ENCODE peak calls at places on chromosomes 12 and 14, in four cellular contexts. One of them, this sample, is unnamed.

GRCh38 chr14:32077081-32078029 is at the start of gene ARHGAP5:
- DNase-seq in cardiac muscle cell: peak; percentile 77
- DNase-seq in tibial artery: peak; percentile 43
- DNase-seq in breast epithelium: no peak
- DNase-seq in this sample: no peak

GRCh38 chr12:124508323-124509096 is 58.9 kb downstream of the NCOR2 start:
- DNase-seq in cardiac muscle cell: no peak
- DNase-seq in tibial artery: no peak
- DNase-seq in breast epithelium: no peak
- DNase-seq in this sample: no peak

GRCh38 chr12:4648099-4648498 is 752 bp downstream of the AKAP3 start:
- DNase-seq in cardiac muscle cell: no peak
- DNase-seq in tibial artery: no peak
- DNase-seq in breast epithelium: no peak
- DNase-seq in this sample: no peak

GRCh38 chr12:15918066-15918465 is 6.9 kb downstream of the DERA start:
- DNase-seq in cardiac muscle cell: no peak
- DNase-seq in tibial artery: no peak
- DNase-seq in breast epithelium: no peak
- DNase-seq in this sample: no peak

GRCh38 chr12:42364692-42365091 is 38.7 kb downstream of the PPHLN1 start:
- DNase-seq in cardiac muscle cell: no peak
- DNase-seq in tibial artery: no peak
- DNase-seq in breast epithelium: no peak
- DNase-seq in this sample: no peak

GRCh38 chr12:72271401-72271740 is 799 bp upstream of the TRHDE start:
- DNase-seq in cardiac muscle cell: peak; percentile 66
- DNase-seq in tibial artery: no peak
- DNase-seq in breast epithelium: no peak
- DNase-seq in this sample: no peak

GRCh38 chr14:90483551-90483950 is 86.7 kb downstream of the CALM1 start:
- DNase-seq in cardiac muscle cell: no peak
- DNase-seq in tibial artery: no peak
- DNase-seq in breast epithelium: no peak
- DNase-seq in this sample: no peak

GRCh38 chr14:89129570-89129969 is 287.5 kb downstream of the FOXN3 start:
- DNase-seq in cardiac muscle cell: no peak
- DNase-seq in tibial artery: no peak
- DNase-seq in breast epithelium: no peak
- DNase-seq in this sample: no peak

GRCh38 chr12:51056242-51056641 is 8.1 kb downstream of the LETMD1 start:
- DNase-seq in cardiac muscle cell: no peak
- DNase-seq in tibial artery: peak; percentile 36
- DNase-seq in breast epithelium: no peak
- DNase-seq in this sample: no peak

GRCh38 chr12:79508622-79509021 is 182.1 kb downstream of the PAWR start:
- DNase-seq in cardiac muscle cell: no peak
- DNase-seq in tibial artery: no peak
- DNase-seq in breast epithelium: no peak
- DNase-seq in this sample: no peak

GRCh38 chr12:112116232-112117060 is 7.9 kb upstream of the NAA25 start:
- DNase-seq in cardiac muscle cell: peak; percentile 91
- DNase-seq in tibial artery: peak; percentile 72
- DNase-seq in breast epithelium: no peak
- DNase-seq in this sample: peak; percentile 65

GRCh38 chr14:50471838-50472465 is 60.4 kb downstream of the MAP4K5 start:
- DNase-seq in cardiac muscle cell: no peak
- DNase-seq in tibial artery: no peak
- DNase-seq in breast epithelium: no peak
- DNase-seq in this sample: no peak
- H3K36me3 ChIP-seq in cardiac muscle cell: peaks cover 30% of the 10 kb centered on the region
- H3K36me3 ChIP-seq in tibial artery: peaks cover 49% of the 10 kb centered on the region
- H3K36me3 ChIP-seq in breast epithelium: peaks cover 31% of the 10 kb centered on the region
- H3K36me3 ChIP-seq in this sample: peaks cover 1% of the 10 kb centered on the region

DNA sequence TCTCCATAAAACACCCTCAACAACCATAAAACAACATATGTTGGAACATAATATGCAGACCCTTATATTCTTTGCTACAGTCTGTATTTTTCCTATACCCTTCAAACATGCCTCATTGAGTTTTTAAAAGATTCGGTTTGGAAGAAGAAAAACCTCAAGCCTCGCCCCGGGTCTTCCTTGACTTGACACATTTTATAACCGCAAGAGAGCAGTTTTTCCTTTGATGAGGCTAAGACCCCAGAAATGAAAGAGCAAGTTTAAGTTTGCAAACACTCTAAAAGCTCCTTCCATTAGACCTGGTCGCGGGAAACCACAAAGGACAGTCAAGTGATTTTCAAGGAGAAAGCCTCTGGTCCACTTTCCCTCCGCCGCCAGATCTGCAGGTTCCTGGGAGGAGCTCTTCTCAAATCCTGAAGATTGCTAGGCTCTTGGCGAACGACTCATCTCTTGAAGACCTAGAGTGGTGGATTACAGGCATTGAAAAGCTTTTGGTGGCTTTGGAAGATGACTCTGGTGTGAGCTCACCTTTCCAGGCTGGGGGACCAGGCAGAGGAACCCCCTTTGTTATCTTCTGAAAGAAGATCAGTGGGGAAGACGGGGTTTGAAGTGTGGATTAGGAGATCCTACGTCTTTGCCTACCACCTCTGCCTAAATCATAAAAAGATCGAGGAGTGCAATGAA is at the start of gene ASCL4:
- DNase-seq in cardiac muscle cell: no peak
- DNase-seq in tibial artery: no peak
- DNase-seq in breast epithelium: no peak
- DNase-seq in this sample: no peak
- TF ChIP-seq CTCF in cardiac muscle cell: no peak
- TF ChIP-seq CTCF in tibial artery: no peak
- TF ChIP-seq CTCF in breast epithelium: no peak
- TF ChIP-seq CTCF in this sample: no peak

DNA sequence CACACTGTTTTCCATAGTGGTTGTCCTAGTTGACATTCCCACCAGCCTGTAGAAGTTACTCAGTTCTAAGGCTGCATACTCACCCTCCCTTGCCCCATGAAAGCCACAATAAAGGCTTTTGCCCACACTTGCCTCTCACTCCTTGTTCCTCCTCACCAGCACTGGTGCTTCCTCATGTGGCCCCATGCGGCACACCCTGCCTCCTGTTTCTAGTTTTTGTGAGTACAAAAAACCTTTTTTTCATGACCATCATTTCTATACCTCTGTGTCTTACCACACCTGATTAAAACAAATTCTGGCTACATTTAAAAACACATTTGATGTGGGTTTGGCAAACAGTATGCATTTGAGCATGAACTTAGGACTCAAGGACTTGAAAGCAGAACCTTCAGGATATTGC is 40.7 kb upstream of the RIN3 start:
- DNase-seq in cardiac muscle cell: no peak
- DNase-seq in tibial artery: no peak
- DNase-seq in breast epithelium: no peak
- DNase-seq in this sample: no peak
- H3K4me3 ChIP-seq in cardiac muscle cell: no peak overlapping the region
- H3K4me3 ChIP-seq in tibial artery: no peak overlapping the region
- H3K4me3 ChIP-seq in breast epithelium: no peak overlapping the region
- H3K4me3 ChIP-seq in this sample: no peak overlapping the region

GRCh38 chr12:93403988-93404803 is 26.5 kb downstream of the NUDT4 start:
- DNase-seq in cardiac muscle cell: no peak
- DNase-seq in tibial artery: no peak
- DNase-seq in breast epithelium: no peak
- DNase-seq in this sample: no peak
- H3K36me3 ChIP-seq in cardiac muscle cell: peaks cover 25% of the 10 kb centered on the region
- H3K36me3 ChIP-seq in tibial artery: peaks cover 7% of the 10 kb centered on the region
- H3K36me3 ChIP-seq in breast epithelium: no peaks in the 10 kb centered on the region
- H3K36me3 ChIP-seq in this sample: no peaks in the 10 kb centered on the region

GRCh38 chr12:76075448-76075847 is 9.0 kb downstream of the NAP1L1 start:
- DNase-seq in cardiac muscle cell: no peak
- DNase-seq in tibial artery: no peak
- DNase-seq in breast epithelium: no peak
- DNase-seq in this sample: no peak

GRCh38 chr12:76078748-76079147 is 5.7 kb downstream of the NAP1L1 start:
- DNase-seq in cardiac muscle cell: no peak
- DNase-seq in tibial artery: no peak
- DNase-seq in breast epithelium: no peak
- DNase-seq in this sample: no peak

GRCh38 chr12:76072568-76072967 is 11.9 kb downstream of the NAP1L1 start:
- DNase-seq in cardiac muscle cell: no peak
- DNase-seq in tibial artery: no peak
- DNase-seq in breast epithelium: no peak
- DNase-seq in this sample: no peak

GRCh38 chr12:76073561-76073960 is 10.9 kb downstream of the NAP1L1 start:
- DNase-seq in cardiac muscle cell: peak; percentile 21
- DNase-seq in tibial artery: no peak
- DNase-seq in breast epithelium: no peak
- DNase-seq in this sample: no peak

DNA sequence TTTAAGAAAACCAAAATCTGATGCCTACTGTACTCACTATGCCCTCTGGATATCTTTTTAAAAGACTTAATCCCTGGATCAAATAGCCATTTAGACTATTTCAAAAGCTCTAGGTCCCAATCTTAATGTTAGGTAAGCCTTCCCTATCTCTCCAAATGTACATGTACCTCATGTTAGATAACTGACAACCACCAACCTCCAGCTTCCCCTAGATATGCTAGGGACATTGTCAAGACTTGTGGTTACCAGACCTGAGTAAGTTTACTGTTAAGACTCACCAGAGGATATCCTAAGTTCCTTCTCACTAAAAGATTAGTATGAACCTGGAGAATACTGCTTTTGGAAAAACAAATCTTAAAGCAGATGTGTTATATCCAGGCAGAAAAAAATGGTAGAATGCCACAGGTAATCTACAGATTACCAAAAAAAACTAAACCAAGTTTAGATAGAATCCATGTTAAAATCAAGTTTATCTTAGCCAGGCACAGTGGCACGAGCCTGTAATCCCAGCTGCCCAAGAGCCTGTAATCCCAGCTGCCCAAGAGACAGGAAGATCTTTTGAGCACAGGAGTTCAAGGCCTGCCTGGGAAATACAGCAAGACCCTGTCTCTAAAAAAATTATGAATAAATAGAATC is 9.7 kb downstream of the NAP1L1 start:
- DNase-seq in cardiac muscle cell: no peak
- DNase-seq in tibial artery: no peak
- DNase-seq in breast epithelium: no peak
- DNase-seq in this sample: no peak
- TF ChIP-seq CTCF in cardiac muscle cell: no peak
- TF ChIP-seq CTCF in tibial artery: no peak
- TF ChIP-seq CTCF in breast epithelium: no peak
- TF ChIP-seq CTCF in this sample: no peak

GRCh38 chr14:100554082-100554677 is 33.0 kb downstream of the BEGAIN start:
- DNase-seq in cardiac muscle cell: no peak
- DNase-seq in tibial artery: no peak
- DNase-seq in breast epithelium: no peak
- DNase-seq in this sample: no peak
- H3K4me3 ChIP-seq in cardiac muscle cell: no peak overlapping the region
- H3K4me3 ChIP-seq in tibial artery: no peak overlapping the region
- H3K4me3 ChIP-seq in breast epithelium: no peak overlapping the region
- H3K4me3 ChIP-seq in this sample: no peak overlapping the region

DNA sequence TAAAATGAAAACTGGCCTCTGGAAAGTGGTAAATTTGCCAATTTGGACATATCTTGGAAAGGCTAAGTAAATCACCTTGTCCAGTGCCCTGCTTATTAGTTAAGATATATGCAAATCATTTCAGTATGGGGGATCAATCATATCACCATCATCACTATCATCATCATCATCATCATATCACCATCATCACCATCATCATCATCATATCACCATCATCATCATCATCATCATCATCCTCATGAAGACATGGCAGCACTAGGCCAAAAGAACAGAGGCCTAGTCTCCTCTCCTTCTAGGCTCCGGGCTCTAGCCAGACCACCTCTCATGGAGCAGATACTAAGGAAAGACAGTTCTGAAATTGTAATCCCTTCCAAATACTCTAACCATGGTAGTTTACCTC is 20.3 kb downstream of the OTX2 start:
- DNase-seq in cardiac muscle cell: no peak
- DNase-seq in tibial artery: no peak
- DNase-seq in breast epithelium: no peak
- DNase-seq in this sample: no peak
- H3K36me3 ChIP-seq in cardiac muscle cell: no peaks in the 10 kb centered on the region
- H3K36me3 ChIP-seq in tibial artery: no peaks in the 10 kb centered on the region
- H3K36me3 ChIP-seq in breast epithelium: no peaks in the 10 kb centered on the region
- H3K36me3 ChIP-seq in this sample: no peaks in the 10 kb centered on the region

DNA sequence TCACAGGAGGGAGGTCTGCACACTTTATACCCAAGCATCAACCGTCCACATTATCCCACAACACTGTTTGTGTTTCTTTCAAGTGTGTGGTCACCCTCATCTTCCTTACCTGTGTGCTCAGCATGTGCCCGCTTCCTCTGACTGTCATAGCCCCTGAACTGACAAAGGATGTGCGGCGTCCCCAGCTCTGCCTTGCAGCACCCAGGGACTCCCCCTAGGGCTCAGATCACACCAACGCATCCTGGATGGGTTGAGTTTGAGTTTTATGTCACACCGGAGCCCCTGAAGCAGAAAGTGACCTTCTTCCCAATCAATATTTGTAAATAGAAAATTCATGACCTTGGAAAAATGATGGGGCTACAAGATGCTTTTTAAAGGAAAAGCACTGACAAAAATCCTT is 770.7 kb upstream of the TMEM132C start:
- DNase-seq in cardiac muscle cell: no peak
- DNase-seq in tibial artery: no peak
- DNase-seq in breast epithelium: no peak
- DNase-seq in this sample: no peak
- TF ChIP-seq CTCF in cardiac muscle cell: no peak
- TF ChIP-seq CTCF in tibial artery: no peak
- TF ChIP-seq CTCF in breast epithelium: no peak
- TF ChIP-seq CTCF in this sample: no peak

This sample was measured in Caco-2.